ENCODE peak calls at places on chromosomes 2 and 18, in seven cellular contexts. One of them, this sample, is unnamed.
A peak's percentile ranks its signal among the peaks of the same experiment; 100 is the strongest.

GRCh38 chr2:142877265-142877756 is at the start of gene KYNU:
- DNase-seq in heart left ventricle: no peak
- DNase-seq in CD8-positive, alpha-beta T cell: no peak
- DNase-seq in cardiac fibroblast: peak; percentile 30
- DNase-seq in SK-N-SH: no peak
- DNase-seq in bronchial epithelial cell: peak; percentile 76
- DNase-seq in Peyer's patch: peak; percentile 26
- DNase-seq in this sample: no peak

GRCh38 chr18:45998244-45998643 is 31.1 kb upstream of the EPG5 start:
- DNase-seq in CD8-positive, alpha-beta T cell: peak; percentile 15
- DNase-seq in Peyer's patch: no peak
- DNase-seq in SK-N-SH: no peak
- DNase-seq in heart left ventricle: no peak
- DNase-seq in bronchial epithelial cell: no peak
- DNase-seq in cardiac fibroblast: no peak
- DNase-seq in this sample: no peak

GRCh38 chr2:138267161-138267901 is 234.2 kb upstream of the SPOPL start:
- DNase-seq in heart left ventricle: no peak
- DNase-seq in CD8-positive, alpha-beta T cell: no peak
- DNase-seq in Peyer's patch: no peak
- DNase-seq in cardiac fibroblast: peak; percentile 86
- DNase-seq in bronchial epithelial cell: peak; percentile 78
- DNase-seq in SK-N-SH: no peak
- DNase-seq in this sample: no peak

GRCh38 chr2:54139210-54139609 is 23.8 kb downstream of the ACYP2 start:
- DNase-seq in bronchial epithelial cell: no peak
- DNase-seq in SK-N-SH: no peak
- DNase-seq in CD8-positive, alpha-beta T cell: no peak
- DNase-seq in heart left ventricle: no peak
- DNase-seq in cardiac fibroblast: no peak
- DNase-seq in Peyer's patch: no peak
- DNase-seq in this sample: no peak

GRCh38 chr18:48296581-48296980 is 112.6 kb downstream of the ZBTB7C start:
- DNase-seq in Peyer's patch: no peak
- DNase-seq in SK-N-SH: no peak
- DNase-seq in CD8-positive, alpha-beta T cell: no peak
- DNase-seq in cardiac fibroblast: no peak
- DNase-seq in heart left ventricle: no peak
- DNase-seq in bronchial epithelial cell: no peak
- DNase-seq in this sample: peak; percentile 36

GRCh38 chr2:207203056-207203455 is 37.3 kb upstream of the KLF7 start:
- DNase-seq in bronchial epithelial cell: no peak
- DNase-seq in Peyer's patch: no peak
- DNase-seq in CD8-positive, alpha-beta T cell: no peak
- DNase-seq in cardiac fibroblast: no peak
- DNase-seq in SK-N-SH: no peak
- DNase-seq in heart left ventricle: no peak
- DNase-seq in this sample: no peak

GRCh38 chr2:95018861-95019550 is 6.5 kb upstream of the MAL start:
- DNase-seq in CD8-positive, alpha-beta T cell: no peak
- DNase-seq in heart left ventricle: no peak
- DNase-seq in Peyer's patch: no peak
- DNase-seq in bronchial epithelial cell: no peak
- DNase-seq in SK-N-SH: no peak
- DNase-seq in cardiac fibroblast: no peak
- DNase-seq in this sample: no peak

GRCh38 chr2:109005686-109006204 is 16.7 kb upstream of the EDAR start:
- DNase-seq in Peyer's patch: no peak
- DNase-seq in CD8-positive, alpha-beta T cell: no peak
- DNase-seq in SK-N-SH: no peak
- DNase-seq in cardiac fibroblast: peak; percentile 61
- DNase-seq in heart left ventricle: no peak
- DNase-seq in bronchial epithelial cell: no peak
- DNase-seq in this sample: peak; percentile 60

GRCh38 chr2:231162036-231162345 is 36.4 kb upstream of the ARMC9 start:
- DNase-seq in bronchial epithelial cell: no peak
- DNase-seq in Peyer's patch: no peak
- DNase-seq in cardiac fibroblast: peak; percentile 98
- DNase-seq in CD8-positive, alpha-beta T cell: no peak
- DNase-seq in heart left ventricle: no peak
- DNase-seq in SK-N-SH: no peak
- DNase-seq in this sample: no peak

GRCh38 chr2:205776139-205776538 is 93.8 kb downstream of the NRP2 start:
- DNase-seq in heart left ventricle: peak; percentile 54
- DNase-seq in SK-N-SH: peak; percentile 61
- DNase-seq in bronchial epithelial cell: no peak
- DNase-seq in Peyer's patch: no peak
- DNase-seq in CD8-positive, alpha-beta T cell: no peak
- DNase-seq in cardiac fibroblast: no peak
- DNase-seq in this sample: no peak

GRCh38 chr2:8346238-8346637 is 335.6 kb upstream of the ID2 start:
- DNase-seq in CD8-positive, alpha-beta T cell: no peak
- DNase-seq in bronchial epithelial cell: no peak
- DNase-seq in heart left ventricle: no peak
- DNase-seq in SK-N-SH: no peak
- DNase-seq in cardiac fibroblast: no peak
- DNase-seq in Peyer's patch: no peak
- DNase-seq in this sample: no peak
- TF ChIP-seq CTCF in CD8-positive, alpha-beta T cell: no peak
- TF ChIP-seq CTCF in bronchial epithelial cell: no peak
- TF ChIP-seq CTCF in heart left ventricle: no peak
- TF ChIP-seq CTCF in SK-N-SH: no peak
- TF ChIP-seq CTCF in cardiac fibroblast: no peak
- TF ChIP-seq CTCF in Peyer's patch: no peak
- TF ChIP-seq CTCF in this sample: no peak

GRCh38 chr2:238574490-238575271 is 148.0 kb downstream of the ASB1 start:
- DNase-seq in bronchial epithelial cell: no peak
- DNase-seq in heart left ventricle: no peak
- DNase-seq in cardiac fibroblast: no peak
- DNase-seq in CD8-positive, alpha-beta T cell: no peak
- DNase-seq in Peyer's patch: no peak
- DNase-seq in SK-N-SH: no peak
- DNase-seq in this sample: no peak
- TF ChIP-seq CTCF in bronchial epithelial cell: no peak
- TF ChIP-seq CTCF in heart left ventricle: no peak
- TF ChIP-seq CTCF in cardiac fibroblast: no peak
- TF ChIP-seq CTCF in CD8-positive, alpha-beta T cell: no peak
- TF ChIP-seq CTCF in Peyer's patch: no peak
- TF ChIP-seq CTCF in SK-N-SH: no peak
- TF ChIP-seq CTCF in this sample: no peak

GRCh38 chr2:3169106-3169870 is 208.3 kb downstream of the EIPR1 start:
- DNase-seq in SK-N-SH: peak; percentile 33
- DNase-seq in heart left ventricle: no peak
- DNase-seq in Peyer's patch: no peak
- DNase-seq in CD8-positive, alpha-beta T cell: no peak
- DNase-seq in cardiac fibroblast: peak; percentile 10
- DNase-seq in bronchial epithelial cell: peak; percentile 19
- DNase-seq in this sample: no peak

GRCh38 chr2:3173031-3173430 is 204.6 kb downstream of the EIPR1 start:
- DNase-seq in cardiac fibroblast: no peak
- DNase-seq in Peyer's patch: no peak
- DNase-seq in SK-N-SH: no peak
- DNase-seq in heart left ventricle: no peak
- DNase-seq in bronchial epithelial cell: no peak
- DNase-seq in CD8-positive, alpha-beta T cell: no peak
- DNase-seq in this sample: no peak

GRCh38 chr2:3172265-3172935 is 205.2 kb downstream of the EIPR1 start:
- DNase-seq in SK-N-SH: no peak
- DNase-seq in CD8-positive, alpha-beta T cell: no peak
- DNase-seq in cardiac fibroblast: no peak
- DNase-seq in Peyer's patch: no peak
- DNase-seq in heart left ventricle: no peak
- DNase-seq in bronchial epithelial cell: peak; percentile 69
- DNase-seq in this sample: no peak

GRCh38 chr2:3170792-3171455 is 206.7 kb downstream of the EIPR1 start:
- DNase-seq in cardiac fibroblast: no peak
- DNase-seq in heart left ventricle: no peak
- DNase-seq in Peyer's patch: no peak
- DNase-seq in bronchial epithelial cell: no peak
- DNase-seq in CD8-positive, alpha-beta T cell: no peak
- DNase-seq in SK-N-SH: peak; percentile 28
- DNase-seq in this sample: no peak

GRCh38 chr2:3171564-3172264 is 205.9 kb downstream of the EIPR1 start:
- DNase-seq in SK-N-SH: no peak
- DNase-seq in cardiac fibroblast: no peak
- DNase-seq in heart left ventricle: no peak
- DNase-seq in Peyer's patch: no peak
- DNase-seq in bronchial epithelial cell: peak; percentile 35
- DNase-seq in CD8-positive, alpha-beta T cell: no peak
- DNase-seq in this sample: no peak
- TF ChIP-seq CTCF in SK-N-SH: no peak
- TF ChIP-seq CTCF in cardiac fibroblast: no peak
- TF ChIP-seq CTCF in heart left ventricle: no peak
- TF ChIP-seq CTCF in Peyer's patch: no peak
- TF ChIP-seq CTCF in bronchial epithelial cell: no peak
- TF ChIP-seq CTCF in CD8-positive, alpha-beta T cell: no peak
- TF ChIP-seq CTCF in this sample: no peak

GRCh38 chr2:38466849-38467767 is 90.0 kb upstream of the ATL2 start:
- DNase-seq in bronchial epithelial cell: no peak
- DNase-seq in heart left ventricle: no peak
- DNase-seq in cardiac fibroblast: peak; percentile 77
- DNase-seq in Peyer's patch: no peak
- DNase-seq in SK-N-SH: no peak
- DNase-seq in CD8-positive, alpha-beta T cell: no peak
- DNase-seq in this sample: no peak
- TF ChIP-seq CTCF in bronchial epithelial cell: no peak
- TF ChIP-seq CTCF in heart left ventricle: no peak
- TF ChIP-seq CTCF in cardiac fibroblast: no peak
- TF ChIP-seq CTCF in Peyer's patch: no peak
- TF ChIP-seq CTCF in SK-N-SH: no peak
- TF ChIP-seq CTCF in CD8-positive, alpha-beta T cell: no peak
- TF ChIP-seq CTCF in this sample: no peak